ENCODE peak calls at places on chromosomes 6 and 20, in eight cellular contexts. K, P, A, X, Z, T, J and C are unnamed samples.

GRCh38 chr6:106553440-106553839 is 75.9 kb downstream of the RTN4IP1 start:
- DNase-seq in K (no peak), X (no peak), J (no peak), A (no peak), Z (no peak), T (no peak), P (no peak), C (no peak)

GRCh38 chr20:48635791-48636267 is 192.0 kb downstream of the PREX1 start:
- DNase-seq in Z (peak), X (no peak), P (peak), A (peak), K (no peak), T (peak), J (no peak), C (peak)

GRCh38 chr6:119881416-119881815 is 531.9 kb upstream of the MAN1A1 start:
- DNase-seq in X (no peak), Z (no peak), K (no peak), P (no peak), J (no peak), A (no peak), T (no peak), C (no peak)

GRCh38 chr6:27321901-27322300 is 9.8 kb upstream of the POM121L2 start:
- DNase-seq in P (no peak), K (no peak), T (no peak), J (no peak), Z (no peak), A (no peak), X (no peak), C (no peak)

GRCh38 chr6:25042599-25042936 is 106.8 kb upstream of the RIPOR2 start:
- DNase-seq in J (no peak), A (no peak), Z (no peak), P (no peak), X (no peak), T (no peak), K (no peak), C (no peak)

GRCh38 chr20:48467622-48468021 is 360.2 kb downstream of the PREX1 start:
- DNase-seq in P (peak), K (no peak), T (no peak), J (no peak), A (no peak), Z (no peak), X (no peak), C (no peak)

GRCh38 chr6:136066005-136066404 is 184.1 kb downstream of the MTFR2 start:
- DNase-seq in K (no peak), T (no peak), A (no peak), Z (no peak), J (no peak), P (no peak), X (no peak), C (no peak)

GRCh38 chr6:34982424-34982852 is 93.4 kb downstream of the ANKS1A start:
- DNase-seq in P (no peak), J (no peak), X (no peak), T (no peak), Z (peak), A (no peak), K (no peak), C (no peak)

GRCh38 chr6:41940759-41941279 is 789 bp downstream of the CCND3 start:
- DNase-seq in P (peak), X (no peak), Z (peak), T (peak), K (no peak), A (peak), J (peak), C (no peak)

GRCh38 chr20:41119593-41120561 is 17.5 kb upstream of the PLCG1 start:
- DNase-seq in T (no peak), A (no peak), X (no peak), Z (no peak), P (no peak), J (no peak), K (no peak), C (no peak)

GRCh38 chr20:58102252-58102651 is 126.2 kb downstream of the ANKRD60 start:
- DNase-seq in T (no peak), X (no peak), K (no peak), P (no peak), A (peak), J (no peak), Z (no peak), C (no peak)

GRCh38 chr6:36962874-36963273 is 8.3 kb downstream of the PI16 start:
- DNase-seq in P (peak), X (no peak), J (peak), K (no peak), Z (no peak), A (peak), T (peak), C (no peak)

GRCh38 chr6:2857580-2858337 is 16.1 kb upstream of the SERPINB1 start:
- DNase-seq in X (no peak), T (no peak), J (no peak), K (no peak), P (no peak), A (peak), Z (no peak), C (no peak)